ENCODE peak calls at places on chromosomes 13 and 19, in four cellular contexts. One of them, this sample, is unnamed.

GRCh38 chr19:3586707-3587346 is 1.5 kb downstream of the GIPC3 start:
- DNase-seq in right lobe of liver: no peak
- DNase-seq in WTC11: no peak
- DNase-seq in foreskin fibroblast: no peak
- DNase-seq in this sample: no peak

GRCh38 chr13:91722267-91722884 is 324.0 kb downstream of the GPC5 start:
- DNase-seq in WTC11: no peak
- DNase-seq in right lobe of liver: no peak
- DNase-seq in foreskin fibroblast: peak; percentile 4
- DNase-seq in this sample: no peak

GRCh38 chr13:32587014-32587773 is 942 bp downstream of the PDS5B start:
- DNase-seq in foreskin fibroblast: peak; percentile 78
- DNase-seq in right lobe of liver: peak; percentile 85
- DNase-seq in WTC11: peak; percentile 70
- DNase-seq in this sample: peak; percentile 71

GRCh38 chr13:77779461-77780272 is 82.2 kb downstream of the SLAIN1 start:
- DNase-seq in right lobe of liver: no peak
- DNase-seq in WTC11: no peak
- DNase-seq in foreskin fibroblast: peak; percentile 46
- DNase-seq in this sample: no peak

GRCh38 chr19:23799321-23799720 is 40.6 kb upstream of the ZNF681 start:
- DNase-seq in right lobe of liver: no peak
- DNase-seq in WTC11: no peak
- DNase-seq in foreskin fibroblast: no peak
- DNase-seq in this sample: no peak

GRCh38 chr19:36266375-36266961 is 51.6 kb downstream of the ZNF146 start:
- DNase-seq in foreskin fibroblast: no peak
- DNase-seq in right lobe of liver: no peak
- DNase-seq in WTC11: no peak
- DNase-seq in this sample: peak; percentile 68

GRCh38 chr13:43426355-43426754 is 360.4 kb downstream of the ENOX1 start:
- DNase-seq in foreskin fibroblast: no peak
- DNase-seq in WTC11: no peak
- DNase-seq in right lobe of liver: no peak
- DNase-seq in this sample: no peak

GRCh38 chr13:49453465-49453864 is 9.4 kb downstream of the SETDB2 start:
- DNase-seq in WTC11: no peak
- DNase-seq in foreskin fibroblast: no peak
- DNase-seq in right lobe of liver: no peak
- DNase-seq in this sample: no peak

GRCh38 chr13:51246411-51247298 is 24.5 kb downstream of the FAM124A start:
- DNase-seq in foreskin fibroblast: no peak
- DNase-seq in WTC11: no peak
- DNase-seq in right lobe of liver: no peak
- DNase-seq in this sample: no peak

GRCh38 chr19:55279376-55279772 is 536 bp downstream of the HSPBP1 start:
- DNase-seq in foreskin fibroblast: no peak
- DNase-seq in WTC11: no peak
- DNase-seq in right lobe of liver: no peak
- DNase-seq in this sample: no peak

GRCh38 chr13:112809332-112810310 is 119.8 kb downstream of the ATP11A start:
- DNase-seq in WTC11: no peak
- DNase-seq in foreskin fibroblast: no peak
- DNase-seq in right lobe of liver: no peak
- DNase-seq in this sample: no peak

GRCh38 chr19:18396471-18397241 is 766 bp downstream of the LRRC25 start:
- DNase-seq in foreskin fibroblast: no peak
- DNase-seq in WTC11: no peak
- DNase-seq in right lobe of liver: peak; percentile 90
- DNase-seq in this sample: no peak

GRCh38 chr19:40376286-40376862 is 13.6 kb downstream of the HIPK4 start:
- DNase-seq in foreskin fibroblast: no peak
- DNase-seq in WTC11: no peak
- DNase-seq in right lobe of liver: no peak
- DNase-seq in this sample: no peak

GRCh38 chr13:102233566-102234208 is 168.2 kb downstream of the FGF14 start:
- DNase-seq in WTC11: no peak
- DNase-seq in foreskin fibroblast: no peak
- DNase-seq in right lobe of liver: no peak
- DNase-seq in this sample: no peak

GRCh38 chr19:6692027-6692426 is 22.1 kb upstream of the TNFSF14 start:
- DNase-seq in WTC11: no peak
- DNase-seq in foreskin fibroblast: no peak
- DNase-seq in right lobe of liver: peak; percentile 48
- DNase-seq in this sample: no peak

GRCh38 chr13:52954838-52955237 is 73.8 kb upstream of the OLFM4 start:
- DNase-seq in right lobe of liver: no peak
- DNase-seq in WTC11: no peak
- DNase-seq in foreskin fibroblast: no peak
- DNase-seq in this sample: no peak

GRCh38 chr13:46383383-46383782 is 3.7 kb downstream of the RUBCNL start:
- DNase-seq in foreskin fibroblast: no peak
- DNase-seq in right lobe of liver: no peak
- DNase-seq in WTC11: no peak
- DNase-seq in this sample: no peak

GRCh38 chr19:19618384-19619051 is at the start of gene PBX4:
- DNase-seq in foreskin fibroblast: peak; percentile 97
- DNase-seq in right lobe of liver: peak; percentile 93
- DNase-seq in WTC11: peak; percentile 99
- DNase-seq in this sample: peak; percentile 97

GRCh38 chr19:15161028-15161984 is 39.5 kb downstream of the NOTCH3 start:
- DNase-seq in right lobe of liver: no peak
- DNase-seq in foreskin fibroblast: no peak
- DNase-seq in WTC11: peak; percentile 43
- DNase-seq in this sample: no peak
- TF ChIP-seq CTCF in right lobe of liver: peak; percentile 25
- TF ChIP-seq CTCF in foreskin fibroblast: peak; percentile 29
- TF ChIP-seq CTCF in WTC11: no peak
- TF ChIP-seq CTCF in this sample: peak; percentile 63

DNA sequence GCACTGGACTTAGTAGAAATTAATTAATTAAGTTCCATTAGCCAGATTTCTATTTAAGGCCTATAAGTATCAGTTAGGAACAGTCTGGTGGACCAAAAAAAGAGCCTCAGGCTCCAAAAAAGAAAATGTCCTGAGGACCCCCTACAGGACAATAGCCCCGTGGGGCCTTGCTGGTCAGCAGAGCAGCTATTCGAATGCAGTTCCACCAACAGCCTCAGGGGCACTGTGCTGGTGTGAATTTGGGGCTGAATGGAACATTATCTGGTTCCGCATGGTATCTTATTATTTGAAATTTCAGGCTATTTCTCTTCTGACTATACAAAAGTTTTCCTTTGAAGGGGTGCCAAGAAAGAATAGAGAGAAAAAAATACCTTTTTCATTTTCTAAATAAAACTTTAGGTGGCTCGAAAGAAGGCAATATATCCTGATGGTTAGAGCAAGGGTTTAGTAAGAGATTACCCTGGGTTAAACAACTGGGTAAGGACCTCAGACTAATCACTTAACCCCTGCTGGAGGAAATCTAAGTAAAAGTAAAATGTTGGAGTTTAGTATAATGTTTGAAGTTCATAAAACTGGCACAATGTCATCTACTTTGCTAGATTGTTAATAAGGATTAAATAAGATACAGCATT is 147.2 kb downstream of the MIPEP start:
- DNase-seq in foreskin fibroblast: no peak
- DNase-seq in WTC11: peak; percentile 64
- DNase-seq in right lobe of liver: no peak
- DNase-seq in this sample: no peak
- TF ChIP-seq CTCF in foreskin fibroblast: peak; percentile 23
- TF ChIP-seq CTCF in WTC11: peak; percentile 49
- TF ChIP-seq CTCF in right lobe of liver: no peak
- TF ChIP-seq CTCF in this sample: peak; percentile 81

GRCh38 chr13:110136660-110137585 is 170.0 kb downstream of the COL4A1 start:
- DNase-seq in WTC11: no peak
- DNase-seq in right lobe of liver: no peak
- DNase-seq in foreskin fibroblast: no peak
- DNase-seq in this sample: no peak

GRCh38 chr13:110135977-110136597 is 170.9 kb downstream of the COL4A1 start:
- DNase-seq in WTC11: no peak
- DNase-seq in foreskin fibroblast: no peak
- DNase-seq in right lobe of liver: no peak
- DNase-seq in this sample: peak; percentile 58

GRCh38 chr13:110138700-110139036 is 168.3 kb downstream of the COL4A1 start:
- DNase-seq in foreskin fibroblast: no peak
- DNase-seq in right lobe of liver: no peak
- DNase-seq in WTC11: no peak
- DNase-seq in this sample: no peak

GRCh38 chr13:110138009-110138699 is 168.8 kb downstream of the COL4A1 start:
- DNase-seq in WTC11: peak; percentile 44
- DNase-seq in right lobe of liver: peak; percentile 69
- DNase-seq in foreskin fibroblast: peak; percentile 90
- DNase-seq in this sample: no peak

GRCh38 chr13:110137677-110138008 is 169.3 kb downstream of the COL4A1 start:
- DNase-seq in right lobe of liver: peak; percentile 68
- DNase-seq in foreskin fibroblast: no peak
- DNase-seq in WTC11: no peak
- DNase-seq in this sample: no peak
- TF ChIP-seq CTCF in right lobe of liver: peak; percentile 30
- TF ChIP-seq CTCF in foreskin fibroblast: peak; percentile 13
- TF ChIP-seq CTCF in WTC11: no peak
- TF ChIP-seq CTCF in this sample: peak; percentile 43

GRCh38 chr13:104571890-104572229 is 1505.6 kb upstream of the SLC10A2 start:
- DNase-seq in foreskin fibroblast: no peak
- DNase-seq in right lobe of liver: no peak
- DNase-seq in WTC11: no peak
- DNase-seq in this sample: no peak

GRCh38 chr13:104567114-104567513 is 1500.9 kb upstream of the SLC10A2 start:
- DNase-seq in right lobe of liver: no peak
- DNase-seq in WTC11: no peak
- DNase-seq in foreskin fibroblast: no peak
- DNase-seq in this sample: no peak

GRCh38 chr13:104577029-104577820 is 1511.0 kb upstream of the SLC10A2 start:
- DNase-seq in WTC11: no peak
- DNase-seq in foreskin fibroblast: no peak
- DNase-seq in right lobe of liver: no peak
- DNase-seq in this sample: no peak

GRCh38 chr13:104565888-104566287 is 1499.7 kb upstream of the SLC10A2 start:
- DNase-seq in WTC11: no peak
- DNase-seq in foreskin fibroblast: no peak
- DNase-seq in right lobe of liver: no peak
- DNase-seq in this sample: no peak

GRCh38 chr13:104571161-104571889 is 1505.1 kb upstream of the SLC10A2 start:
- DNase-seq in right lobe of liver: no peak
- DNase-seq in foreskin fibroblast: peak; percentile 89
- DNase-seq in WTC11: peak; percentile 64
- DNase-seq in this sample: no peak
- TF ChIP-seq CTCF in right lobe of liver: peak; percentile 39
- TF ChIP-seq CTCF in foreskin fibroblast: peak; percentile 67
- TF ChIP-seq CTCF in WTC11: no peak
- TF ChIP-seq CTCF in this sample: peak; percentile 80

This sample was measured in type B pancreatic cell.